ENCODE peak calls at places on chromosome 12, in four cellular contexts. E, I, V and R are unnamed samples. For H3K4me1, the result is how much of the 10 kb centered on the place peaks cover.

GRCh38 chr12:21527451-21528180 is 1.5 kb downstream of the SPX start:
- DNase-seq in V (peak), E (peak), I (peak), R (peak)

GRCh38 chr12:51823875-51824565 is 24.5 kb downstream of the FIGNL2 start:
- DNase-seq in V (no peak), E (peak), I (peak), R (no peak)

GRCh38 chr12:52739963-52740362 is 36.6 kb upstream of the KRT77 start:
- DNase-seq in V (no peak), I (no peak), E (no peak), R (no peak)

GRCh38 chr12:121579190-121579791 is 1.5 kb downstream of the KDM2B start:
- DNase-seq in V (peak), I (no peak), E (no peak), R (no peak)

GRCh38 chr12:5078423-5078822 is 34.7 kb downstream of the KCNA5 start:
- DNase-seq in I (no peak), E (no peak), V (peak), R (peak)

GRCh38 chr12:367972-368371 is 21.1 kb downstream of the KDM5A start:
- DNase-seq in V (no peak), E (no peak), I (no peak), R (no peak)

GRCh38 chr12:131085816-131086591 is 132.3 kb downstream of the ADGRD1 start:
- DNase-seq in V (no peak), E (no peak), I (no peak), R (peak)

GRCh38 chr12:125110641-125111360 is 45.6 kb downstream of the AACS start:
- DNase-seq in E (no peak), I (peak), V (no peak), R (no peak)

GRCh38 chr12:67720383-67720856 is 71.9 kb downstream of the DYRK2 start:
- DNase-seq in I (peak), E (no peak), V (no peak), R (peak)

GRCh38 chr12:34301251-34302130 is 279.2 kb downstream of the ALG10 start:
- DNase-seq in I (no peak), V (no peak), E (no peak), R (peak)

GRCh38 chr12:130686511-130686981 is 29.6 kb downstream of the RIMBP2 start:
- DNase-seq in E (no peak), I (no peak), V (no peak), R (no peak)

GRCh38 chr12:80864046-80864735 is 73.5 kb downstream of the LIN7A start:
- DNase-seq in V (no peak), E (no peak), I (peak), R (no peak)

GRCh38 chr12:65822732-65823480 is 1.4 kb upstream of the HMGA2 start:
- DNase-seq in V (no peak), E (peak), I (peak), R (peak)

GRCh38 chr12:11877869-11878780 is 192.6 kb upstream of the BCL2L14 start:
- DNase-seq in V (no peak), E (peak), I (peak), R (no peak)

GRCh38 chr12:110222027-110222426 is 59.0 kb upstream of the ATP2A2 start:
- DNase-seq in V (no peak), E (no peak), I (no peak), R (no peak)

GRCh38 chr12:89162704-89163261 is 189.5 kb downstream of the DUSP6 start:
- DNase-seq in V (no peak), I (peak), E (peak), R (peak)

GRCh38 chr12:78204926-78205325 is 374.2 kb downstream of the NAV3 start:
- DNase-seq in I (no peak), V (no peak), E (no peak), R (no peak)

GRCh38 chr12:78210894-78211302 is 380.2 kb downstream of the NAV3 start:
- DNase-seq in V (no peak), I (peak), E (peak), R (no peak)

GRCh38 chr12:78208106-78208505 is 377.4 kb downstream of the NAV3 start:
- DNase-seq in I (no peak), V (no peak), E (no peak), R (no peak)

GRCh38 chr12:78210494-78210860 is 379.8 kb downstream of the NAV3 start:
- DNase-seq in I (no peak), V (no peak), E (no peak), R (no peak)

GRCh38 chr12:78209851-78210493 is 379.3 kb downstream of the NAV3 start:
- DNase-seq in V (peak), I (peak), E (no peak), R (peak)
- H3K27ac ChIP-seq in V (peak), I (peak), E (no peak), R (peak)

GRCh38 chr12:25197608-25198007 is 2.6 kb downstream of the ETFRF1 start:
- DNase-seq in V (no peak), E (no peak), I (no peak), R (no peak)
- H3K4me1 ChIP-seq in V (under half), E (under half), I (under half), R (under half)

GRCh38 chr12:82635263-82635662 is 51.4 kb upstream of the TMTC2 start:
- DNase-seq in V (no peak), I (no peak), E (no peak), R (no peak)
- H3K4me3 ChIP-seq in V (no peak), I (no peak), E (no peak), R (no peak)

DNA sequence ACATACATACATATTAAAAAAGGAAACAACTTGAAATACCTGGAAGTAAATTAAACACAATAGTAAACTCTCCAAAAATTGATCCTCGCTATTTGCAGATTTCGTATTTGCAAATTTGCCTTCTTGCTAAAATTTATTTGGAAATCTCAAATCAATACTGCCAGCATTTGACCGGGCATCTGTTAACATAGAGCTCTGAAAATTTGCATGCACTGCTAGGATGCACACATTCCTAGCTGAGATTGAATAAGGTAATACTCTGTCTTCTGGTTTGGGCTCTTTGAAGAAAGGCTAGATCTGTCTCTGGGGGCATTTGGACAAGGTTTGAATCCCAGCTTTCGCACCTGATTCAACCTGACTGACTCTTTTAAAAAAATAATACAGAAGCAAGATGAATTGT is 729.1 kb upstream of the MGAT4C start:
- DNase-seq in I (no peak), V (no peak), E (no peak), R (no peak)
- H3K27ac ChIP-seq in I (no peak), V (no peak), E (no peak), R (no peak)

DNA sequence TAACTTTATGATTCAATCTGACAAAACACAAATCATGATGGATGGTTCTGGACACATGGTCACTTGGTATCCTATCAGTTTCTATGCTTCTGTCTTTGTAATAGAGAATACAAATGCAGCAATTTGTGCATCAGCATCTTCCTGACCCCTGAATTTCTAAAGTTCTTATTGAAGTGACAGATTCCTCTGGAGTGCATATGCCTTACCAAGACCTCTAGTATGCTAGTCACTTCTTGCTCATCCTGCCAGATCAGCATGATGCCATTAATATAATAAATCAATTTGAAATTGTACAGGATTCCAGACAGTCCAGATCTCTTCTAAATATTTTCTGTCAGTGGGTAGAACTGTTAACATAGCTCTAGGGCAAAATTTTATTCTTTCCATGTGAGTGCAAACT is 40.6 kb upstream of the GLIPR1 start:
- DNase-seq in V (no peak), E (no peak), I (no peak), R (no peak)
- H3K4me1 ChIP-seq in V (under half), E (under half), I (under half), R (under half)

GRCh38 chr12:53982616-53983579 is 2.0 kb upstream of the HOXC10 start:
- DNase-seq in V (no peak), I (no peak), E (no peak), R (no peak)

GRCh38 chr12:53981652-53982565 is 3.0 kb upstream of the HOXC10 start:
- DNase-seq in I (no peak), E (no peak), V (no peak), R (no peak)

GRCh38 chr12:53985358-53985899 is 483 bp downstream of the HOXC10 start:
- DNase-seq in I (no peak), V (no peak), E (peak), R (no peak)

GRCh38 chr12:53984901-53985357 is at the start of gene HOXC10:
- DNase-seq in I (peak), E (peak), V (peak), R (peak)

DNA sequence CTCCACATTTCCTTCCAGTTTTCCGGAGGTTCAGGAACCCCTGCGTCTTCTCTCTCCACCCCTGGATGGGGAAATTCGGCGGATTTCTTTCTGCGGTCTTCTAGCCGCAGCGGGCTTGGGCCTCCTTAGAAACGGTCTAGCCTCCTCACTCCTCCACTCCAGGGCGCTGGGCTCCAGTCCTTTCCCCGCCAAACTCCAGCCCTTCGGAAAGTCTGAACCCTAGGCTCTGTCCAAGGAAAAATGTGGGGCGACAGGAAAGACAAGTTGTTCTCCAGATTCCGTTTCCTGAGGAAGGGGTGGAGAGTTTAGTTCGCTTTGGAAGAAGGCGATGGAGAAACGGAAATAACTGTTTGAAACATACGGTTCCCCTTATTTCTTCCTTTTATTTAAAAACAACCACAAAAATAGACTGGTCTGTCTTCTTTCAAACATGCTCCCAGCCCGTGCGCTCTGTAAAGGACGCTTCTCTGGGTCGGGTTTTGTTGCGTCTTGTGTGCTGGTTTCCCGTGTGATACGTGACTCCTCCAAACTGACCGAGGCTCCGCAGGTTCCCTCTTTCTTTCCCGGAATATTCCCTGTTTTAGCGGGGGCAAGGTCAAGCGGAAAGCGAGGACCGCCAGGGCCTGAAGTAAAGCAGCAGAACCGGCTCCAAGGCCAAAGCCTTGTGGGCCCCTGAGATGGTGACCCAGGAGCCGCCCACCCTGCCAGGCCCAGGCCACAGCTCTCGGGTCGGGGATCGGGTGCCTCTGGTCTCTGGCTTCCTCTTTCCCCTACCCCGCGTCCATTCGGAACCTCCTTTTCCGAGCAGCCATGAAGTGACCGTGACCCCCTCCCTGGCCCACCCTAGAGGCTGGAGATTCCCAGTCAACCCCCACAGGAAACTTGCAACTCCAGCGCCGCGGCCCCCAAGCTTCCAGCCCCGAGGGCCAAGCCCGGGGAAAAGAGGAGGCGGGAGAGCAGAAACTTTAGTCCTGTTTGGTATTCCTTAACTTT is 1.1 kb upstream of the HOXC10 start:
- DNase-seq in I (no peak), V (no peak), E (no peak), R (no peak)
- H3K4me3 ChIP-seq in I (no peak), V (no peak), E (no peak), R (no peak)

DNA sequence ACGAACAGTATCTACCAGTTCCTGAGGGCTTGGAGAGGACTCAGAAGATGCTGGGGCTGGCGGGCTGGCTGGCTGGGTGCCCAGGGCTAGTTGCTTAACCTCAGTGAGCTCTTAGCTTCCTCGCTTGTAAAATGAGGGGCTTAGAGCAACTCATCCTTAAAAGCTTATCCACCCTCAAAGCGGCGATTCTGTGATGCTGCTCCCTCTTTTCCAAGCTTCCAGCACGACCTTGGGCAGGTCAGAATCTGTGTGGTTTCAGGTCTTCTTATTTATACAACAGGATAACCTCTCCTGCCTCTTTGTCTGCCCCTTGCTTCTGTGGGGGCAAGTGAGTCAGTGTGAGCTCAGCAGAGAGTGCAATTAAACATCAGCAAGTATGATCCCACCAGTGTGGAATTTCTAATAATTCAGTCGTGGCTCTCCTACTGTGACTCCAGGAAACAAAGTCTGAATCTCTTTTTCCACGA is 281.8 kb downstream of the KSR2 start:
- DNase-seq in E (peak), I (no peak), V (no peak), R (no peak)
- H3K27ac ChIP-seq in E (peak), I (no peak), V (no peak), R (no peak)

DNA sequence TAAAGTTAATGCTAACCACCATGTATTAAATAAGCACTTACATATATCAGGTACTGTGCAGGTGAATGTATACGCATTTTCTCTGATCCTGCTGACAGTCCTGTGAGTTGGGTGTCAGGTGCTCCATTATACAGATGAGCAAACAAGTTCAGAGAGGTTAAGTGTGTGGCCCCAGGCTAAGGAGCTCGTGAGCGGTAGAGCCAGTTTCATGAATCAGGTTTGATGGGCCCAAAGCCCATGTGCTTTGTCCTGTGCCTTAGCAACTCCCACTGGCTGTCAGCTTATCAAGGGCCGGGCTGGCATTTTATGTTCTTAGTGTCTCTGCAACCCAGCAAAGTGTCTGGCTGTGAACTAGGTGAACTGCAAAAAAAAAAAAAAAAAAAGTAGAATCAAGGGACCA is 701.2 kb upstream of the TBX3 start:
- DNase-seq in V (no peak), E (no peak), I (no peak), R (no peak)
- H3K4me1 ChIP-seq in V (under half), E (under half), I (under half), R (under half)

DNA sequence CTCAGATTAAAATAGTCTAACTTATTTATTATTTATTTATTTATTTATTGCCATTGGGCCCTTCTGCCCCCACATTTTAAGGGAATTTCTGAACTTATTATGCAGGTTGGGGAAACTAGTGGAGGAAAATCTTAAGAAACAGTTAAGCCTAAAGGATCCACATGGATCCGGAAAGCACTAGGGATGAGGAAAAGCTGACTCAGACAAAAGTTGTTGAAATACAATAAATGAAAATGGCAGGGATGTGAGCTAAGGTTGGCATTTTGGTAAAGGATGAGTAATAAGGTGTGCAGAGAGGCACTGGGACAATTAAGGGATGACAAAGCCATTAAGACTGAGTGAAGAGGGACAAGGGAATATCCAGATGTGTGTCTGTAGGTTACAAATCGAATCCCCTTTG is 20.7 kb upstream of the CSRP2 start:
- DNase-seq in E (no peak), V (no peak), I (no peak), R (no peak)
- H3K4me3 ChIP-seq in E (no peak), V (no peak), I (no peak), R (no peak)